ENCODE peak calls at places on chromosomes 6 and 20, in four cellular contexts. C is pancreas, Z is fibroblast of the aortic adventitia, Q is ovary. G is an unnamed sample.

GRCh38 chr6:53915292-53915691 is 120.5 kb downstream of the LRRC1 start:
- DNase-seq in C (no peak), Z (no peak), Q (no peak), G (no peak)

GRCh38 chr6:36246511-36247268 is 23.2 kb upstream of the PNPLA1 start:
- DNase-seq in C (no peak), Z (no peak), Q (no peak), G (no peak)

GRCh38 chr6:143027058-143027457 is 33.6 kb upstream of the AIG1 start:
- DNase-seq in C (peak), Z (peak), Q (no peak), G (peak)

GRCh38 chr6:19024737-19025136 is 637.6 kb downstream of the RNF144B start:
- DNase-seq in C (no peak), Z (peak), Q (no peak), G (peak)

GRCh38 chr20:17562804-17563305 is 7.0 kb upstream of the DSTN start:
- DNase-seq in C (no peak), Z (peak), Q (no peak), G (peak)

GRCh38 chr6:164359036-164359435 is 944.5 kb downstream of the QKI start:
- DNase-seq in C (no peak), Z (no peak), Q (no peak), G (no peak)

GRCh38 chr20:32153771-32154170 is 44.3 kb downstream of the TM9SF4 start:
- DNase-seq in C (peak), Z (no peak), Q (no peak), G (no peak)

GRCh38 chr6:126033696-126034095 is 47.4 kb downstream of the TRMT11 start:
- DNase-seq in C (no peak), Z (peak), Q (peak), G (peak)

GRCh38 chr6:46454691-46455090 is 36.6 kb downstream of the RCAN2 start:
- DNase-seq in C (no peak), Z (no peak), Q (no peak), G (no peak)

GRCh38 chr20:49629606-49630005 is 61.7 kb upstream of the PTGIS start:
- DNase-seq in C (no peak), Z (no peak), Q (no peak), G (no peak)

GRCh38 chr20:31740208-31740607 is 1.1 kb downstream of the TPX2 start:
- DNase-seq in C (no peak), Z (peak), Q (no peak), G (peak)

GRCh38 chr20:38635721-38636285 is 34.2 kb downstream of the ARHGAP40 start:
- DNase-seq in C (no peak), Z (peak), Q (no peak), G (no peak)

GRCh38 chr6:167394820-167395219 is 69.9 kb downstream of the TTLL2 start:
- DNase-seq in C (no peak), Z (no peak), Q (no peak), G (no peak)

GRCh38 chr20:63612276-63612931 is 14.5 kb downstream of the GMEB2 start:
- DNase-seq in C (no peak), Z (no peak), Q (no peak), G (no peak)

GRCh38 chr20:33561981-33562601 is 72.2 kb downstream of the CBFA2T2 start:
- DNase-seq in C (no peak), Z (peak), Q (peak), G (peak)

GRCh38 chr20:19815553-19815991 is 57.5 kb downstream of the RIN2 start:
- DNase-seq in C (no peak), Z (peak), Q (no peak), G (peak)

GRCh38 chr6:12636336-12636735 is 80.2 kb upstream of the PHACTR1 start:
- DNase-seq in C (no peak), Z (no peak), Q (no peak), G (no peak)
- TF ChIP-seq CTCF in C (no peak), Z (peak), Q (no peak), G (peak)

GRCh38 chr6:148517518-148517917 is 174.9 kb downstream of the SASH1 start:
- DNase-seq in C (no peak), Z (no peak), Q (no peak), G (no peak)

GRCh38 chr6:148513145-148514071 is 170.8 kb downstream of the SASH1 start:
- DNase-seq in C (no peak), Z (peak), Q (no peak), G (no peak)

GRCh38 chr6:148509789-148510581 is 167.3 kb downstream of the SASH1 start:
- DNase-seq in C (no peak), Z (peak), Q (no peak), G (peak)

GRCh38 chr6:148516116-148517016 is 173.7 kb downstream of the SASH1 start:
- DNase-seq in C (no peak), Z (no peak), Q (no peak), G (no peak)

DNA sequence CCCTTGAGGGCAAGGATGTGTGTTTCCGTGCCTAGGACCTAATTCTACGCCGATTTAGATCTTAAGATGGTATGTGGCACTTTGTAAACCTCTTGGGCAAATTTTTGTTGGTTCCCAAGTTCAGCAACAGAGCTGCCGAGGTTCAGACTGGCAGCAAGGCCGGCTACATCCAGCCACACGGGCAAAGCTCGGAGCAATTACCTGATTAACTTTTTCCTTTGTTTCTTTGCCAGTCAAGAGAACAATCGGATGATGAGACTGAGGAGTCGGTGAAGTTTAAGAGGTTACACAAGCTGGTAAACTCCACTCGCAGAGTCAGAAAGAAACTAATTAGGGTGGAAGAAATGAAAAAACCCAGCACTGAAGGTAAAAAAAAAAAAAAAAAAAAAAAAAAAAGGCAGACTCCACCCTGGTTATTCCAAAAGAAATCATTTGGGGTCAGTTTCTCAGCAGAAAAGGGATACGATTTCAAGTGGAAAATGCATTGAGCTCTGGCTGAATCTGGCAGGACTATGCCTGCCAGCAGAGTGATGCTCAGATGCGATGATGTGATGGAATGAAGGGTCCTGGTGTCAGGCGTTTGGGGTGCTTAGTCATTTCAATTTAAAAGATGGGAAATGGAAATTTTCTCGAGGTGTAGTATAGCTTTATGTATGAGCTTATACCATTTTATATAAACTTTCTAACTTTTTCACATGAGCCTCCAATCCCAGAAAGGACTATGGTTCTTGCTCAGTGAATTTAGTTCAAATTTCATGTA is 171.6 kb downstream of the SASH1 start:
- DNase-seq in C (no peak), Z (peak), Q (no peak), G (no peak)
- H3K4me3 ChIP-seq in C (no peak), Z (peak), Q (no peak), G (no peak)

GRCh38 chr20:36090223-36090622 is 64.3 kb upstream of the EPB41L1 start:
- DNase-seq in C (no peak), Z (no peak), Q (no peak), G (no peak)
- TF ChIP-seq CTCF in C (no peak), Z (no peak), Q (no peak), G (no peak)

GRCh38 chr6:30450548-30450907 is 38.8 kb upstream of the HLA-E start:
- DNase-seq in C (no peak), Z (no peak), Q (no peak), G (no peak)
- H3K4me3 ChIP-seq in C (no peak), Z (no peak), Q (no peak), G (no peak)

DNA sequence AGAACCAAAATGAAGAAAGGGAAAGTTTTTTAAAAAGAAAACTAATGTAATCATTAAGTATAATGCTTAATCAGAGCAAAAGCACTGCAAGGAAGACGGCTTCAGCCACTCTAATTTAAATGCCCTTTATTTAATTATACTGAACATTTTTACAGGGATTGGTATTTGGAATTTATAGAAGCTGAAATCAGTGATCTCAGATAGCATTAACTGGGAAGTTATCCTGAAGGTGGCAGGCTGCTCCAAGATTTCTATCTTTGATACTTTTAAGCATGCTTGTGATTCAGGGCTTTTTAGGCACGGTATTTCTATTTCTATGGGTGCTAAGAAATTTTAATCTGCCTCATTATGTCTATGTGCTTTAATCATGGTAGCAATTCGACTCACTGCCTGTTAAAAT is 1.3 kb upstream of the NDUFAF4 start:
- DNase-seq in C (no peak), Z (peak), Q (no peak), G (peak)
- TF ChIP-seq CTCF in C (peak), Z (peak), Q (no peak), G (peak)

GRCh38 chr6:4647414-4648365 is 128.5 kb upstream of the CDYL start:
- DNase-seq in C (peak), Z (peak), Q (peak), G (peak)
- H3K4me3 ChIP-seq in C (peak), Z (peak), Q (peak), G (peak)

DNA sequence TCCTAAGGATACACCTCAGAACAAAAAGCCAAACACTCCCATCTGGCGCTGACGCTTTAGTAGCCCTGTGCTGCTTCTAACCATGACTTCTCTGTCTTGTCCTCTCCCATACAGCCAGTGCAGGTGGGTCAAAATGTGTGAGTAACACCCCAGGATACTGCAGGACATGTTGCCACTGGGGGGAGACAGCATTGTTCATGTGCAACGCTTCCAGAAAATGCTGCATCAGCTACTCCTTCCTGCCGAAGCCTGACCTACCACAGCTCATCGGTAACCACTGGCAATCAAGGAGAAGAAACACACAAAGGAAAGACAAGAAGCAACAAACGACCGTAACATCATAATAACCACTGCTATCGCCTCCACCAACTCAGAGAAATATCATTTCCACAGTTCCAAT is 1.4 kb downstream of the DEFB132 start:
- DNase-seq in C (no peak), Z (peak), Q (no peak), G (peak)
- TF ChIP-seq CTCF in C (no peak), Z (peak), Q (no peak), G (peak)

G was measured in astrocyte of the spinal cord.